ENCODE peak calls at places on chromosomes 2 and 18, in nine cellular contexts. Z, M, G, F, S, Y, J, L and P are unnamed samples.

GRCh38 chr2:3553946-3554345 is 4.2 kb downstream of the RNASEH1 start:
- DNase-seq in L (no peak), Z (no peak), M (no peak), F (peak), S (no peak), G (no peak), Y (no peak), J (no peak), P (no peak)

GRCh38 chr2:239519081-239519920 is 118.5 kb upstream of the HDAC4 start:
- DNase-seq in J (no peak), S (no peak), F (peak), Z (no peak), M (no peak), G (no peak), Y (peak), L (no peak), P (peak)

GRCh38 chr2:7468448-7468828 is 551.2 kb downstream of the RNF144A start:
- DNase-seq in G (no peak), F (no peak), M (no peak), J (no peak), Y (no peak), Z (no peak), S (no peak), L (no peak), P (no peak)

GRCh38 chr2:137828624-137829023 is 135.6 kb upstream of the HNMT start:
- DNase-seq in M (no peak), S (no peak), F (no peak), Z (no peak), J (no peak), L (no peak), G (no peak), Y (no peak), P (no peak)

GRCh38 chr2:70328921-70329561 is 27.2 kb upstream of the FAM136A start:
- DNase-seq in F (no peak), S (no peak), Y (no peak), M (no peak), G (peak), Z (no peak), J (peak), L (peak), P (peak)

GRCh38 chr2:227341553-227341952 is 16.5 kb downstream of the MFF start:
- DNase-seq in Y (no peak), Z (no peak), L (no peak), S (no peak), J (no peak), M (no peak), F (no peak), G (no peak), P (no peak)

GRCh38 chr2:205086689-205087088 is 541.4 kb downstream of the PARD3B start:
- DNase-seq in J (peak), L (no peak), Y (no peak), Z (no peak), S (no peak), M (no peak), F (no peak), G (no peak), P (no peak)

GRCh38 chr2:28601612-28602011 is 105.8 kb downstream of the PLB1 start:
- DNase-seq in M (no peak), L (no peak), G (no peak), F (no peak), Y (no peak), S (no peak), Z (no peak), J (no peak), P (no peak)

GRCh38 chr2:216657086-216657855 is 24.1 kb downstream of the IGFBP2 start:
- DNase-seq in M (no peak), J (no peak), Y (no peak), G (no peak), Z (no peak), F (no peak), L (no peak), S (no peak), P (no peak)

GRCh38 chr18:46070683-46071614 is 1.1 kb downstream of the PSTPIP2 start:
- DNase-seq in M (no peak), Z (no peak), F (no peak), Y (no peak), J (no peak), L (no peak), S (no peak), G (no peak), P (no peak)